ENCODE peak calls at places on chromosomes 1 and 21, in nine cellular contexts. T, M, A, K, H, C, U, Y and V are unnamed samples.

GRCh38 chr1:36864182-36865079 is 169.9 kb downstream of the GRIK3 start:
- DNase-seq in T (no peak), M (no peak), A (peak; percentile 52), K (peak; percentile 28), H (no peak), C (no peak), U (no peak), Y (no peak), V (no peak)

GRCh38 chr1:10107985-10108663 is 75.4 kb downstream of the UBE4B start:
- DNase-seq in T (no peak), M (peak; percentile 18), A (no peak), K (no peak), H (no peak), C (peak; percentile 88), U (peak; percentile 16), Y (no peak), V (no peak)

GRCh38 chr1:2275796-2276536 is 47.8 kb downstream of the SKI start:
- DNase-seq in T (no peak), M (no peak), A (no peak), K (peak; percentile 80), H (peak; percentile 48), C (no peak), U (no peak), Y (no peak), V (no peak)

GRCh38 chr1:148354909-148355308 is 128.2 kb downstream of the PPIAL4G start:
- DNase-seq in T (no peak), M (no peak), A (no peak), K (no peak), H (no peak), C (no peak), U (no peak), Y (no peak), V (no peak)

GRCh38 chr1:70779571-70779970 is 268.0 kb downstream of the PTGER3 start:
- DNase-seq in T (no peak), M (no peak), A (no peak), K (no peak), H (no peak), C (no peak), U (no peak), Y (no peak), V (no peak)

GRCh38 chr21:32278068-32278467 is 781 bp downstream of the MIS18A start:
- DNase-seq in T (no peak), M (peak; percentile 12), A (no peak), K (no peak), H (no peak), C (no peak), U (no peak), Y (no peak), V (no peak)

GRCh38 chr1:193438771-193439170 is 252.4 kb upstream of the B3GALT2 start:
- DNase-seq in T (no peak), M (no peak), A (no peak), K (no peak), H (no peak), C (no peak), U (no peak), Y (no peak), V (no peak)

GRCh38 chr1:221308534-221309511 is 429.6 kb downstream of the HLX start:
- DNase-seq in T (no peak), M (no peak), A (no peak), K (no peak), H (no peak), C (no peak), U (no peak), Y (no peak), V (no peak)

GRCh38 chr1:183812686-183813569 is 8.0 kb downstream of the RGL1 start:
- DNase-seq in T (peak; percentile 54), M (peak; percentile 65), A (no peak), K (no peak), H (no peak), C (peak; percentile 57), U (no peak), Y (no peak), V (no peak)

GRCh38 chr1:12343823-12344487 is 114.1 kb downstream of the VPS13D start:
- DNase-seq in T (no peak), M (no peak), A (no peak), K (no peak), H (no peak), C (no peak), U (no peak), Y (no peak), V (no peak)

DNA sequence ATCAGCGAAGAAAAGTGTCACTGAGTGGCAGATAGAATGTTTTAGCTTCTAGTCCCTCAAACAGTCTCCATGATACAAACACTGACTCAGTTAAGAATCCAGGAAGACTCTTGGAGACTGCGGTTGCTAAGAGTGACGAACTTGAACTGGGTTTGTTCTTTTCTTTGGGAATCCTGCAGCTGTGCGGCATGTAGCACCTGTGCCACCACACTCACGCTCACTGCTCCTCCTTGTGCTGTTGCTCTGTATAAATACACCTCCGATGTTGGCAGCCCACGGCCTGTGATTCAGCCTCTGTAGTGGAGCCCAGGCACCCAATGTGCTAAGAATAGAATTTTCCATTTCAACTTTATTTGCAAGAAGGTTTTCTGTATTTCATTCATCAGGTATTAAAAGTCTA is 5.5 kb upstream of the PPIE start:
- DNase-seq in T (no peak), M (no peak), A (no peak), K (no peak), H (peak; percentile 30), C (no peak), U (no peak), Y (peak; percentile 25), V (peak; percentile 47)
- H3K27ac ChIP-seq in T (no peak overlapping the region), M (no peak overlapping the region), A (no peak overlapping the region), K (no peak overlapping the region), H (peak overlapping the region; percentile 58), C (no peak overlapping the region), U (no peak overlapping the region), Y (no peak overlapping the region), V (no peak overlapping the region)

GRCh38 chr1:25927541-25928265 is 21.5 kb upstream of the STMN1 start:
- DNase-seq in T (no peak), M (no peak), A (peak; percentile 89), K (no peak), H (no peak), C (no peak), U (no peak), Y (peak; percentile 14), V (no peak)
- H3K27ac ChIP-seq in T (no peak overlapping the region), M (no peak overlapping the region), A (peak overlapping the region; percentile 94), K (no peak overlapping the region), H (no peak overlapping the region), C (no peak overlapping the region), U (no peak overlapping the region), Y (no peak overlapping the region), V (peak overlapping the region; percentile 54)

DNA sequence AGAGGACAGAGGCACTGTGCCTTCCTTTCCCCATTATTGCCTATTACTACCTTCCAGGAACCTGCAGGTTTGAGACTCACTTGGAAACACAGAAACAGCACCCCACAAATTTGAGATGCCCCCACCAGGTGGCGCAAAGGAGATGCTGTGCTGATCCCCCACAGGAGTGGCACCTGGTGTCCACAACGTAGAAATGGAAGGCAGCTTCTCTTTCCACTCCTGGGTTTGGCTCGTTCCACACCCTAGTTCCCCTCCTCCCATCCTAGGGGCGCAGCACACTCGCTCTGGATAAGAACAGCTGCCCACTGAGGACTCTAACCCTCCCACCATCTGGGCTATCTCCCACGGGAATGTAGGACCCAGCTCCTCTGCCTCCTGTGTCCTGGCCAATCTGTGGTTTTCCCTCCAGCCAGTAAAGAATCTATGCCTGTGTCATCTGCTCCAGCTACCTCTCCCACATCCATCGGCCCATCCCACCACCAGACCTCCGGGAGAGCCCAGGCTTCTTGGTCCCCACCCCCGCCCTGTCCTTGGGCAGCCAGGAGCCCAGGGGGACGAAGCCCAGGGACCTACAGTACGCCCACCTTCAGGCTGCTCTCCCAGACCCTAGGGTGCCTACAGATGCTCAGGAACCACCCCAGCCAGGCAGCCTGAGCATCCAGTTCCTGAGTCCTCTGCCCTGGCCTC is 663 bp downstream of the THBS3 start:
- DNase-seq in T (peak; percentile 91), M (peak; percentile 79), A (peak; percentile 99), K (peak; percentile 89), H (peak; percentile 86), C (peak; percentile 87), U (peak; percentile 84), Y (peak; percentile 85), V (peak; percentile 44)
- H3K27ac ChIP-seq in T (peak overlapping the region; percentile 99), M (peak overlapping the region; percentile 97), A (peak overlapping the region; percentile 96), K (peak overlapping the region; percentile 100), H (peak overlapping the region; percentile 99), C (no peak overlapping the region), U (peak overlapping the region; percentile 50), Y (peak overlapping the region; percentile 100), V (peak overlapping the region; percentile 86)

GRCh38 chr1:198681247-198681646 is 42.4 kb downstream of the PTPRC start:
- DNase-seq in T (no peak), M (no peak), A (no peak), K (no peak), H (no peak), C (no peak), U (no peak), Y (no peak), V (no peak)
- H3K27ac ChIP-seq in T (peak overlapping the region; percentile 71), M (no peak overlapping the region), A (no peak overlapping the region), K (peak overlapping the region; percentile 65), H (no peak overlapping the region), C (peak overlapping the region; percentile 57), U (no peak overlapping the region), Y (no peak overlapping the region), V (no peak overlapping the region)

GRCh38 chr1:27862671-27863551 is 9.4 kb upstream of the THEMIS2 start:
- DNase-seq in T (peak; percentile 34), M (no peak), A (no peak), K (peak; percentile 77), H (peak; percentile 66), C (peak; percentile 77), U (peak; percentile 64), Y (peak; percentile 59), V (no peak)
- H3K27ac ChIP-seq in T (peak overlapping the region; percentile 46), M (no peak overlapping the region), A (no peak overlapping the region), K (peak overlapping the region; percentile 80), H (peak overlapping the region; percentile 46), C (peak overlapping the region; percentile 35), U (no peak overlapping the region), Y (peak overlapping the region; percentile 42), V (peak overlapping the region; percentile 78)